ENCODE peak calls at places on chromosomes 16 and 17, in six cellular contexts. K, N, V, X, Q and O are unnamed samples. For H3K9me3, the result is how much of the 10 kb centered on the place peaks cover.

GRCh38 chr16:4538386-4539235 is at the start of gene CDIP1:
- DNase-seq in K (peak), Q (peak), X (peak), V (peak), N (peak), O (peak)

GRCh38 chr17:12842936-12843335 is 53.6 kb downstream of the ARHGAP44 start:
- DNase-seq in V (no peak), K (no peak), Q (no peak), X (no peak), N (no peak), O (no peak)

GRCh38 chr16:30526137-30526822 is at the start of gene ZNF768:
- DNase-seq in Q (peak), X (no peak), V (no peak), N (no peak), K (no peak), O (no peak)

GRCh38 chr16:77585379-77585778 is 136.9 kb upstream of the NUDT7 start:
- DNase-seq in Q (peak), V (no peak), K (no peak), N (no peak), X (no peak), O (no peak)

GRCh38 chr17:51860934-51861561 is 297.5 kb downstream of the CA10 start:
- DNase-seq in N (no peak), X (no peak), V (no peak), Q (peak), K (peak), O (no peak)

GRCh38 chr17:67639997-67640396 is 77.7 kb upstream of the NOL11 start:
- DNase-seq in N (no peak), X (no peak), V (no peak), Q (no peak), K (no peak), O (no peak)

GRCh38 chr16:71201054-71201453 is 29.5 kb downstream of the HYDIN start:
- DNase-seq in K (no peak), V (no peak), X (no peak), Q (peak), N (no peak), O (no peak)

GRCh38 chr17:40560592-40561293 is 4.5 kb downstream of the CCR7 start:
- DNase-seq in V (no peak), X (peak), K (no peak), Q (no peak), N (no peak), O (peak)

GRCh38 chr17:75684924-75685323 is 17.8 kb downstream of the SAP30BP start:
- DNase-seq in N (no peak), K (no peak), X (peak), Q (peak), V (no peak), O (no peak)

GRCh38 chr16:65388592-65388991 is 266.7 kb upstream of the CDH11 start:
- DNase-seq in K (no peak), Q (peak), N (no peak), V (no peak), X (no peak), O (no peak)

DNA sequence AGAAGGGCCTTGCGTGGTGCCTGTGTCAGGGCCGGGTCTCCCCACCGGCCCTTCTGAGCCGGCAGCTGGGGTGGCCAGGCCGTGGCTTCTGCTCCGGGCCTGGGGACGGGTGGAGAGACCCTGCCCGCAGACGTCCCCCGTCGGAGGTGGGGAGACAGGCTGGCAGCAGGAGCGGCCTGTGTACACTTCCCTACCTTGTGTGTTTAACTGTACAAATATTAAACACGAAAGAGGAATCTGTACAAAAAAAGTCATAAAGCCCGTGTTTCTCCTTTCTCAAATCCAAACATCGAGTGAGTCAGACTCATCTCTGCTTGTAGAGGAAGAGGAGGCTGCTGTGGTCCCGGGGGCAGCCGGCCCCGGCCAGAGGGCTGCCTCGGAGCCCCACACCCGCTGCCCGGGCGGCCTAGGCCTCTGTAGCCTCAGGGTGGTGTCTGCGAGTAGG is 2.0 kb downstream of the CACNA1H start:
- DNase-seq in N (no peak), X (no peak), Q (no peak), V (no peak), K (no peak), O (no peak)
- H3K9me3 ChIP-seq in N (under half), X (under half), Q (under half), V (under half), K (under half), O (under half)

GRCh38 chr17:22128171-22128570 is 435.8 kb downstream of the KCNJ18 start:
- DNase-seq in N (no peak), Q (no peak), K (no peak), X (no peak), V (no peak), O (no peak)
- H3K9me3 ChIP-seq in N (under half), Q (under half), K (under half), X (under half), V (under half), O (under half)

GRCh38 chr17:22310717-22311686 is 618.7 kb downstream of the KCNJ18 start:
- DNase-seq in Q (no peak), N (no peak), X (no peak), V (no peak), K (no peak), O (peak)
- H3K9me3 ChIP-seq in Q (under half), N (under half), X (under half), V (under half), K (under half), O (under half)

GRCh38 chr16:23092801-23093117 is 56.5 kb downstream of the USP31 start:
- DNase-seq in N (no peak), V (no peak), X (no peak), Q (no peak), K (no peak), O (no peak)
- H3K9me3 ChIP-seq in N (under half), V (under half), X (under half), Q (under half), K (under half), O (under half)

GRCh38 chr17:82950525-82951102 is 110.8 kb upstream of the ZNF750 start:
- DNase-seq in K (no peak), Q (no peak), N (no peak), V (no peak), X (peak), O (no peak)

GRCh38 chr17:82949984-82950383 is 110.2 kb upstream of the ZNF750 start:
- DNase-seq in Q (no peak), K (no peak), X (peak), V (no peak), N (no peak), O (no peak)

GRCh38 chr17:82949361-82949760 is 109.5 kb upstream of the ZNF750 start:
- DNase-seq in Q (no peak), N (no peak), K (no peak), V (no peak), X (peak), O (no peak)

GRCh38 chr17:82948957-82949356 is 109.1 kb upstream of the ZNF750 start:
- DNase-seq in Q (no peak), N (no peak), X (no peak), V (no peak), K (no peak), O (no peak)

DNA sequence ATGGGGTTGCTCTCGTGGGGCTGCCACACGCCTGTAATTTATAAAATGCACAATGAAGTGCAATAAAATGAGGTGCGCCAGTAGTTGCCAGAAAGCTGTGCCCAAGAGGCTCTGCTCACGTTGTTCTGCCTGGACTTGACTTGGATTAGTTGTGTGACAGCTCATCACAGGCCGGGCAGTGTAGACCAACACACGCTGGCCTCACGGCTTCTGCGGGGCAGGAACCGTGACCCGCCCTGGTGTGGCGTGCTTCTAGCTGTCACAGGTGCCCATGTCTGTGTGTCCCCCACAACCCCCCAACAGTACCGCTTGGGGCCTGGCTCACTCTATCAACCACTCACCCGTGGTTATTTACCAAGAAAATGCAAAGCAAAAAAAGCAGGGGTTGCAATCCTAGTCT is 112.2 kb upstream of the ZNF750 start:
- DNase-seq in K (no peak), V (no peak), N (no peak), X (peak), Q (no peak), O (no peak)
- H3K9me3 ChIP-seq in K (under half), V (half or more), N (under half), X (under half), Q (under half), O (under half)

DNA sequence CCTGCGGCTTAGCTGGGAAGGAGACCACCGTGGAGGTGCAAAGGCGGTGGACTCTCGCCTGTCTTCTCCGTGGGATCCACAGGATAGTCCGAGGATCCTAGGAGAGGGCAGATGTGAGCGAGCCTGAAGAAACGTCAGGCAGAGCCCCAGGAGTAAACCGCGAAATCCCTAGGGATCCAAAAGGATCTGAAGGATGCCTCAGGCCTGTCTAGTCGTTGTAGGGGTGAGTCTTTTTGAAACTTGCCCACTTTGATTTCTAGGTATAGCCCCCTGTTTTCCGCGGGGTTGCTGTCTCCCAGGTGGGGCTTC is 576.5 kb downstream of the KCNJ18 start:
- DNase-seq in Q (no peak), X (no peak), V (no peak), K (no peak), N (no peak), O (no peak)
- H3K9me3 ChIP-seq in Q (half or more), X (under half), V (half or more), K (under half), N (under half), O (under half)

GRCh38 chr17:83201206-83202001 is 122.0 kb downstream of the METRNL start:
- DNase-seq in V (no peak), Q (no peak), X (peak), K (no peak), N (no peak), O (no peak)

GRCh38 chr17:83200231-83200699 is 120.9 kb downstream of the METRNL start:
- DNase-seq in Q (no peak), N (peak), K (no peak), X (peak), V (no peak), O (no peak)

GRCh38 chr17:83198366-83199341 is 119.2 kb downstream of the METRNL start:
- DNase-seq in V (no peak), X (peak), K (no peak), N (no peak), Q (no peak), O (no peak)

GRCh38 chr17:83200746-83201145 is 121.3 kb downstream of the METRNL start:
- DNase-seq in V (no peak), N (no peak), K (no peak), Q (no peak), X (peak), O (no peak)

GRCh38 chr17:83199500-83200201 is 120.2 kb downstream of the METRNL start:
- DNase-seq in K (no peak), N (no peak), X (no peak), V (no peak), Q (no peak), O (no peak)
- H3K9me3 ChIP-seq in K (under half), N (under half), X (under half), V (under half), Q (under half), O (under half)

GRCh38 chr17:49183801-49184200 is 26.6 kb downstream of the GNGT2 start:
- DNase-seq in X (no peak), N (no peak), V (no peak), K (no peak), Q (no peak), O (no peak)
- H3K9me3 ChIP-seq in X (under half), N (under half), V (under half), K (under half), Q (under half), O (under half)

GRCh38 chr17:16275024-16275423 is 58.0 kb downstream of the PIGL start:
- DNase-seq in N (no peak), X (no peak), K (no peak), V (no peak), Q (no peak), O (no peak)
- H3K9me3 ChIP-seq in N (under half), X (under half), K (under half), V (under half), Q (under half), O (under half)

DNA sequence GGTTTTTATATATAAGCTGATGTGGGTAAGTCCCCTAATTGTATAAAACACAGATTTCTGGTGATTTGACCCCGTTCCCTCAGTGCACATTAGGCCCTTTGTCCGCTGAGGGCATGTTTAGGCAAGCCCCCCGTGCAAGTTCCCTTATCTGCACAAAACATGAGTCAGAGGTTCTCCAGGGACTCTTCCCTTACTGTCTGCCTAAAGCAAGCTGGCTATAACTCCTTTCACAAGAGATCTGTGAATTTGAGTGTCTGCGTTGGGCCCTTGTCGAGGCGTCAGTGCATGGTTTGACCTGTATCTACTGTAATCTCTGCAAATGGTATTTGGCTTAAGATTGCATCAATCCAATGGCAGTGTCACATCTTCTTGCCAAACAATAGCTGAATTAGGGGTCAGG is 712.8 kb downstream of the CDH8 start:
- DNase-seq in X (no peak), N (no peak), V (no peak), K (no peak), Q (peak), O (no peak)
- H3K9me3 ChIP-seq in X (under half), N (under half), V (under half), K (under half), Q (under half), O (under half)